ENCODE peak calls at places on chromosomes 6 and 20, in nine cellular contexts. One of them, this sample, is unnamed.

GRCh38 chr6:17473554-17473953 is 80.2 kb downstream of the CAP2 start:
- DNase-seq in GM23338: no peak
- DNase-seq in HCT116: no peak
- DNase-seq in neural progenitor cell: no peak
- DNase-seq in PC-3: no peak
- DNase-seq in SK-N-SH: no peak
- DNase-seq in OCI-LY7: no peak
- DNase-seq in MM.1S: no peak
- DNase-seq in hepatocyte: no peak
- DNase-seq in this sample: no peak

GRCh38 chr6:44179072-44179536 is 20.5 kb downstream of the CAPN11 start:
- DNase-seq in GM23338: no peak
- DNase-seq in HCT116: no peak
- DNase-seq in neural progenitor cell: no peak
- DNase-seq in PC-3: peak; percentile 40
- DNase-seq in SK-N-SH: no peak
- DNase-seq in OCI-LY7: no peak
- DNase-seq in MM.1S: no peak
- DNase-seq in hepatocyte: no peak
- DNase-seq in this sample: peak; percentile 25

GRCh38 chr6:8005136-8005535 is 59.1 kb downstream of the BLOC1S5 start:
- DNase-seq in GM23338: no peak
- DNase-seq in HCT116: no peak
- DNase-seq in neural progenitor cell: no peak
- DNase-seq in PC-3: no peak
- DNase-seq in SK-N-SH: no peak
- DNase-seq in OCI-LY7: no peak
- DNase-seq in MM.1S: no peak
- DNase-seq in hepatocyte: no peak
- DNase-seq in this sample: no peak

GRCh38 chr6:104459543-104459942 is 400.2 kb downstream of the HACE1 start:
- DNase-seq in GM23338: no peak
- DNase-seq in HCT116: no peak
- DNase-seq in neural progenitor cell: no peak
- DNase-seq in PC-3: no peak
- DNase-seq in SK-N-SH: no peak
- DNase-seq in OCI-LY7: no peak
- DNase-seq in MM.1S: peak; percentile 53
- DNase-seq in hepatocyte: no peak
- DNase-seq in this sample: no peak

GRCh38 chr6:158560787-158561246 is 926 bp downstream of the TMEM181 start:
- DNase-seq in GM23338: peak; percentile 54
- DNase-seq in HCT116: no peak
- DNase-seq in neural progenitor cell: peak; percentile 42
- DNase-seq in PC-3: peak; percentile 12
- DNase-seq in SK-N-SH: peak; percentile 58
- DNase-seq in OCI-LY7: peak; percentile 16
- DNase-seq in MM.1S: no peak
- DNase-seq in hepatocyte: peak; percentile 56
- DNase-seq in this sample: peak; percentile 76

GRCh38 chr6:36610576-36611336 is 16.6 kb downstream of the SRSF3 start:
- DNase-seq in GM23338: no peak
- DNase-seq in HCT116: no peak
- DNase-seq in neural progenitor cell: no peak
- DNase-seq in PC-3: no peak
- DNase-seq in SK-N-SH: no peak
- DNase-seq in OCI-LY7: no peak
- DNase-seq in MM.1S: no peak
- DNase-seq in hepatocyte: no peak
- DNase-seq in this sample: peak; percentile 40

GRCh38 chr6:19380287-19380686 is 456.9 kb upstream of the ID4 start:
- DNase-seq in GM23338: no peak
- DNase-seq in HCT116: no peak
- DNase-seq in neural progenitor cell: no peak
- DNase-seq in PC-3: peak; percentile 90
- DNase-seq in SK-N-SH: no peak
- DNase-seq in OCI-LY7: no peak
- DNase-seq in MM.1S: no peak
- DNase-seq in hepatocyte: no peak
- DNase-seq in this sample: peak; percentile 52

GRCh38 chr6:145247677-145248419 is 487.5 kb downstream of the EPM2A start:
- DNase-seq in GM23338: no peak
- DNase-seq in HCT116: no peak
- DNase-seq in neural progenitor cell: no peak
- DNase-seq in PC-3: peak; percentile 87
- DNase-seq in SK-N-SH: no peak
- DNase-seq in OCI-LY7: no peak
- DNase-seq in MM.1S: no peak
- DNase-seq in hepatocyte: no peak
- DNase-seq in this sample: peak; percentile 91

GRCh38 chr20:37539424-37539823 is 11.7 kb upstream of the BLCAP start:
- DNase-seq in GM23338: no peak
- DNase-seq in HCT116: no peak
- DNase-seq in neural progenitor cell: no peak
- DNase-seq in PC-3: no peak
- DNase-seq in SK-N-SH: no peak
- DNase-seq in OCI-LY7: no peak
- DNase-seq in MM.1S: no peak
- DNase-seq in hepatocyte: no peak
- DNase-seq in this sample: no peak

GRCh38 chr20:12699374-12700228 is 309.2 kb upstream of the SPTLC3 start:
- DNase-seq in GM23338: no peak
- DNase-seq in HCT116: no peak
- DNase-seq in neural progenitor cell: no peak
- DNase-seq in PC-3: no peak
- DNase-seq in SK-N-SH: no peak
- DNase-seq in OCI-LY7: no peak
- DNase-seq in MM.1S: no peak
- DNase-seq in hepatocyte: peak; percentile 41
- DNase-seq in this sample: no peak

GRCh38 chr6:101083533-101084172 is 202.5 kb upstream of the ASCC3 start:
- DNase-seq in GM23338: peak; percentile 57
- DNase-seq in HCT116: no peak
- DNase-seq in neural progenitor cell: peak; percentile 3
- DNase-seq in PC-3: peak; percentile 92
- DNase-seq in SK-N-SH: no peak
- DNase-seq in OCI-LY7: no peak
- DNase-seq in MM.1S: no peak
- DNase-seq in hepatocyte: peak; percentile 8
- DNase-seq in this sample: peak; percentile 80

GRCh38 chr20:60220655-60221054 is 262.4 kb downstream of the CDH26 start:
- DNase-seq in GM23338: no peak
- DNase-seq in HCT116: no peak
- DNase-seq in neural progenitor cell: no peak
- DNase-seq in PC-3: no peak
- DNase-seq in SK-N-SH: no peak
- DNase-seq in OCI-LY7: no peak
- DNase-seq in MM.1S: no peak
- DNase-seq in hepatocyte: no peak
- DNase-seq in this sample: no peak

GRCh38 chr20:33339515-33340058 is 56.6 kb downstream of the BPIFB1 start:
- DNase-seq in GM23338: no peak
- DNase-seq in HCT116: no peak
- DNase-seq in neural progenitor cell: peak; percentile 29
- DNase-seq in PC-3: no peak
- DNase-seq in SK-N-SH: no peak
- DNase-seq in OCI-LY7: no peak
- DNase-seq in MM.1S: no peak
- DNase-seq in hepatocyte: no peak
- DNase-seq in this sample: no peak

GRCh38 chr6:32886674-32887383 is 32.8 kb downstream of the PSMB9 start:
- DNase-seq in GM23338: no peak
- DNase-seq in HCT116: no peak
- DNase-seq in neural progenitor cell: no peak
- DNase-seq in PC-3: peak; percentile 79
- DNase-seq in SK-N-SH: no peak
- DNase-seq in OCI-LY7: no peak
- DNase-seq in MM.1S: no peak
- DNase-seq in hepatocyte: no peak
- DNase-seq in this sample: peak; percentile 89

GRCh38 chr20:11738852-11739251 is 178.8 kb upstream of the BTBD3 start:
- DNase-seq in GM23338: no peak
- DNase-seq in HCT116: no peak
- DNase-seq in neural progenitor cell: no peak
- DNase-seq in PC-3: peak; percentile 80
- DNase-seq in SK-N-SH: no peak
- DNase-seq in OCI-LY7: no peak
- DNase-seq in MM.1S: no peak
- DNase-seq in hepatocyte: no peak
- DNase-seq in this sample: no peak

GRCh38 chr20:19096847-19097246 is 115.6 kb upstream of the SLC24A3 start:
- DNase-seq in GM23338: no peak
- DNase-seq in HCT116: no peak
- DNase-seq in neural progenitor cell: no peak
- DNase-seq in PC-3: no peak
- DNase-seq in SK-N-SH: no peak
- DNase-seq in OCI-LY7: no peak
- DNase-seq in MM.1S: no peak
- DNase-seq in hepatocyte: no peak
- DNase-seq in this sample: no peak
- TF ChIP-seq EZH2phosphoT487 in GM23338: no peak
- TF ChIP-seq EZH2phosphoT487 in HCT116: no peak
- TF ChIP-seq EZH2phosphoT487 in neural progenitor cell: no peak
- TF ChIP-seq EZH2phosphoT487 in PC-3: no peak
- TF ChIP-seq EZH2phosphoT487 in SK-N-SH: no peak
- TF ChIP-seq EZH2phosphoT487 in OCI-LY7: no peak
- TF ChIP-seq EZH2phosphoT487 in MM.1S: no peak
- TF ChIP-seq EZH2phosphoT487 in hepatocyte: no peak
- TF ChIP-seq EZH2phosphoT487 in this sample: no peak

DNA sequence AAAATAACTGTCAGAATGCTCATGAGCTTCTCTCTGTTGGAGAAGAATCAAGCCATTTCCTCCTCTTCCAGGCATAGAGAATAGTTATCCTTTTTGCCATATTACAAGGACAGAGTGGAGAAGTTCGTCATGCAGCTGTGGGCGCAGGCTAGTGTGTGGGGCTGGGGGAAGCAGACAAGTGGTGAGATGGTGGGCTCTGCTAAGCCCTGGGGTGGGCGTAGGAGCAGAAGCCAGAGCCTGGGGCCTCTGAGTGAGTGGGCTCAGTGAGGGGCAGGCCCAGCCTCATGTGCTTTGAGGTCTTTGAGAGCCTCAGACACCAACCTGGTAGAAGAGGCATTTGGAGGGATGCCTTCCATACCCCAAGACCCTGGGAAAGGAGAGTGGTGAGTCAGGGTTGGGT is 19.4 kb downstream of the ARID1B start:
- DNase-seq in GM23338: no peak
- DNase-seq in HCT116: no peak
- DNase-seq in neural progenitor cell: no peak
- DNase-seq in PC-3: no peak
- DNase-seq in SK-N-SH: no peak
- DNase-seq in OCI-LY7: no peak
- DNase-seq in MM.1S: no peak
- DNase-seq in hepatocyte: no peak
- DNase-seq in this sample: no peak
- H3K4me1 ChIP-seq in GM23338: peaks cover 39% of the 10 kb centered on the region
- H3K4me1 ChIP-seq in HCT116: no peaks in the 10 kb centered on the region
- H3K4me1 ChIP-seq in neural progenitor cell: peaks cover 8% of the 10 kb centered on the region
- H3K4me1 ChIP-seq in PC-3: no peaks in the 10 kb centered on the region
- H3K4me1 ChIP-seq in SK-N-SH: no peaks in the 10 kb centered on the region
- H3K4me1 ChIP-seq in OCI-LY7: peaks cover 41% of the 10 kb centered on the region
- H3K4me1 ChIP-seq in MM.1S: no peaks in the 10 kb centered on the region
- H3K4me1 ChIP-seq in hepatocyte: peaks cover 3% of the 10 kb centered on the region
- H3K4me1 ChIP-seq in this sample: peaks cover 10% of the 10 kb centered on the region

DNA sequence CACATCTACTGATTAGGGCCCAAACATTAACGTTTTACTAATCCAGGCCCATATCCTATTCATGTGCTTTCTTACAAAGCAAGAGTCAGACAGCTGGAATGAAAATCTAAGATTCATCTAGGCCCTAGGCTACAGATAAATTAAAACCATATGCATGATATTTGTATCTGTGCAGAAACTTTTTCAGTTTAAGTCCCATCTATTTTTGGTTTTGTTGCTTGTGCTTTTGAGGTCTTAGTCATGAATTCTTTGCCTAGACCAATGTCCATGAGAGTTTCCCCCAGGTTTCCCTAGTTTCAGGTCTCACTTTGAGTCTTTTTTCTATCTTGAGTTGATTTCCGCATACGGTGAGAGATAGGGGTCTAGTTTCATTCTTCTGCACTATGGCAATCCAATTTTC is 20.2 kb downstream of the ADNP start:
- DNase-seq in GM23338: no peak
- DNase-seq in HCT116: no peak
- DNase-seq in neural progenitor cell: no peak
- DNase-seq in PC-3: no peak
- DNase-seq in SK-N-SH: peak; percentile 35
- DNase-seq in OCI-LY7: no peak
- DNase-seq in MM.1S: no peak
- DNase-seq in hepatocyte: no peak
- DNase-seq in this sample: peak; percentile 90
- TF ChIP-seq EZH2phosphoT487 in GM23338: no peak
- TF ChIP-seq EZH2phosphoT487 in HCT116: no peak
- TF ChIP-seq EZH2phosphoT487 in neural progenitor cell: no peak
- TF ChIP-seq EZH2phosphoT487 in PC-3: no peak
- TF ChIP-seq EZH2phosphoT487 in SK-N-SH: no peak
- TF ChIP-seq EZH2phosphoT487 in OCI-LY7: no peak
- TF ChIP-seq EZH2phosphoT487 in MM.1S: no peak
- TF ChIP-seq EZH2phosphoT487 in hepatocyte: no peak
- TF ChIP-seq EZH2phosphoT487 in this sample: no peak

GRCh38 chr6:39339111-39339510 is 16.6 kb upstream of the KCNK16 start:
- DNase-seq in GM23338: no peak
- DNase-seq in HCT116: no peak
- DNase-seq in neural progenitor cell: no peak
- DNase-seq in PC-3: no peak
- DNase-seq in SK-N-SH: no peak
- DNase-seq in OCI-LY7: no peak
- DNase-seq in MM.1S: no peak
- DNase-seq in hepatocyte: no peak
- DNase-seq in this sample: no peak

GRCh38 chr6:39341352-39341751 is 18.9 kb upstream of the KCNK16 start:
- DNase-seq in GM23338: no peak
- DNase-seq in HCT116: no peak
- DNase-seq in neural progenitor cell: no peak
- DNase-seq in PC-3: no peak
- DNase-seq in SK-N-SH: no peak
- DNase-seq in OCI-LY7: no peak
- DNase-seq in MM.1S: no peak
- DNase-seq in hepatocyte: no peak
- DNase-seq in this sample: no peak

GRCh38 chr6:39335780-39336541 is 13.5 kb upstream of the KCNK16 start:
- DNase-seq in GM23338: no peak
- DNase-seq in HCT116: no peak
- DNase-seq in neural progenitor cell: no peak
- DNase-seq in PC-3: no peak
- DNase-seq in SK-N-SH: no peak
- DNase-seq in OCI-LY7: no peak
- DNase-seq in MM.1S: peak; percentile 59
- DNase-seq in hepatocyte: no peak
- DNase-seq in this sample: no peak

GRCh38 chr6:39339557-39340555 is 17.4 kb upstream of the KCNK16 start:
- DNase-seq in GM23338: no peak
- DNase-seq in HCT116: no peak
- DNase-seq in neural progenitor cell: peak; percentile 37
- DNase-seq in PC-3: no peak
- DNase-seq in SK-N-SH: no peak
- DNase-seq in OCI-LY7: no peak
- DNase-seq in MM.1S: no peak
- DNase-seq in hepatocyte: no peak
- DNase-seq in this sample: no peak

DNA sequence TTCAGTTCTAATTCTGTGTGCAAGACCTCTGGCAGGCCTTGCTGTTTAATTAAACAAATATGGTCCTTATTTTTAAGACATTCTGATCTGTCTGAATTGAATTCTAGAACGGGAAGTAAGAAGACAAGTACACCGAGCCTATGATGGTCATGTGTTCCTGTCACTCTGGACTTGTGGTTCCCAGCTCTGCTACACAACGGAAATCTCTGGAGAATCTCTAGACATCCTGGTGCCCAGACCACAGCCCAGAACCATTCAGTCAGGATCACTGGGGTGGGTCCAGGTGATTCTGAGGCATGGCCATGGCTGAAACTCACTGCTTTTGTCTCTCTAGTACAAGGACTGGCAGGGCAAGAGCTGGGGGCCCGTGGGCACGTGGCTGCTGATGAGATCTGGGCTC is 15.9 kb upstream of the KCNK16 start:
- DNase-seq in GM23338: no peak
- DNase-seq in HCT116: no peak
- DNase-seq in neural progenitor cell: no peak
- DNase-seq in PC-3: no peak
- DNase-seq in SK-N-SH: no peak
- DNase-seq in OCI-LY7: no peak
- DNase-seq in MM.1S: no peak
- DNase-seq in hepatocyte: no peak
- DNase-seq in this sample: no peak
- H3K4me1 ChIP-seq in GM23338: no peaks in the 10 kb centered on the region
- H3K4me1 ChIP-seq in HCT116: no peaks in the 10 kb centered on the region
- H3K4me1 ChIP-seq in neural progenitor cell: peaks cover 15% of the 10 kb centered on the region
- H3K4me1 ChIP-seq in PC-3: no peaks in the 10 kb centered on the region
- H3K4me1 ChIP-seq in SK-N-SH: no peaks in the 10 kb centered on the region
- H3K4me1 ChIP-seq in OCI-LY7: no peaks in the 10 kb centered on the region
- H3K4me1 ChIP-seq in MM.1S: peaks cover 10% of the 10 kb centered on the region
- H3K4me1 ChIP-seq in hepatocyte: peaks cover 6% of the 10 kb centered on the region
- H3K4me1 ChIP-seq in this sample: no peaks in the 10 kb centered on the region

This sample was measured in GM23248.